ENCODE peak calls at places on chromosomes 1 and 21, in ten cellular contexts. W, S, P, B, U, O, H, N, A and M are unnamed samples.

GRCh38 chr21:36508948-36509347 is 29.0 kb upstream of the CLDN14 start:
- DNase-seq in W (no peak), P (no peak), H (no peak), O (no peak), N (no peak), A (no peak), B (no peak), U (no peak), S (no peak), M (no peak)

GRCh38 chr1:6342031-6342430 is 51.5 kb downstream of the ACOT7 start:
- DNase-seq in N (no peak), W (no peak), A (no peak), H (peak; percentile 41), P (no peak), U (no peak), O (no peak), B (no peak), S (no peak), M (no peak)

GRCh38 chr21:29372063-29372802 is 73.5 kb downstream of the BACH1 start:
- DNase-seq in W (no peak), B (peak; percentile 60), A (peak; percentile 92), O (peak; percentile 14), U (peak; percentile 60), H (peak; percentile 87), N (no peak), S (peak; percentile 30), P (peak; percentile 12), M (peak; percentile 18)

GRCh38 chr1:23478896-23479790 is 4.8 kb downstream of the ASAP3 start:
- DNase-seq in N (peak; percentile 80), W (no peak), O (no peak), P (no peak), U (no peak), S (no peak), H (no peak), B (peak; percentile 95), A (no peak), M (no peak)

GRCh38 chr1:25568834-25569598 is 25.6 kb downstream of the LDLRAP1 start:
- DNase-seq in S (no peak), O (no peak), N (no peak), U (no peak), A (peak; percentile 82), B (peak; percentile 69), P (no peak), H (peak; percentile 89), W (no peak), M (no peak)

GRCh38 chr1:111198836-111199235 is 1.6 kb downstream of the DENND2D start:
- DNase-seq in U (no peak), S (no peak), W (no peak), P (no peak), H (no peak), A (no peak), B (peak; percentile 30), N (no peak), O (no peak), M (no peak)

GRCh38 chr1:39164256-39164655 is 40.2 kb upstream of the MACF1 start:
- DNase-seq in B (no peak), S (no peak), H (no peak), N (no peak), O (no peak), P (no peak), A (no peak), U (no peak), W (no peak), M (no peak)

GRCh38 chr1:53771648-53772047 is 32.7 kb upstream of the GLIS1 start:
- DNase-seq in B (no peak), S (no peak), P (no peak), N (no peak), U (no peak), H (no peak), W (no peak), A (no peak), O (no peak), M (no peak)

GRCh38 chr1:40877681-40878080 is 15.5 kb upstream of the CITED4 start:
- DNase-seq in B (peak; percentile 66), W (no peak), A (no peak), N (peak; percentile 73), O (peak; percentile 18), H (peak; percentile 49), U (no peak), P (no peak), S (no peak), M (no peak)

GRCh38 chr1:178486100-178487069 is 10.4 kb downstream of the CLEC20A start:
- DNase-seq in S (no peak), W (no peak), O (no peak), B (peak; percentile 52), P (no peak), N (no peak), A (no peak), H (no peak), U (no peak), M (no peak)

GRCh38 chr1:229218612-229219025 is 52.3 kb upstream of the RAB4A start:
- DNase-seq in A (no peak), O (no peak), B (no peak), H (no peak), W (no peak), S (no peak), N (no peak), U (no peak), P (no peak), M (no peak)

GRCh38 chr1:115925511-115925910 is 50.8 kb upstream of the SLC22A15 start:
- DNase-seq in B (no peak), S (no peak), A (no peak), N (no peak), U (no peak), H (no peak), W (no peak), P (no peak), O (no peak), M (no peak)

GRCh38 chr1:7469255-7469938 is 301.7 kb upstream of the VAMP3 start:
- DNase-seq in B (no peak), O (no peak), N (no peak), U (no peak), A (no peak), S (no peak), P (no peak), W (no peak), H (no peak), M (no peak)

GRCh38 chr1:245541389-245541788 is 386.6 kb downstream of the KIF26B start:
- DNase-seq in W (no peak), N (no peak), H (no peak), O (no peak), P (no peak), A (no peak), B (no peak), U (no peak), S (no peak), M (no peak)

GRCh38 chr1:34994878-34995277 is 9.7 kb upstream of the TMEM35B start:
- DNase-seq in U (no peak), B (no peak), W (no peak), A (no peak), O (no peak), N (no peak), P (no peak), H (no peak), S (no peak), M (no peak)

GRCh38 chr1:204826970-204827369 is 43.7 kb upstream of the NFASC start:
- DNase-seq in S (no peak), A (peak; percentile 57), B (no peak), U (no peak), W (no peak), H (peak; percentile 90), N (no peak), O (no peak), P (peak; percentile 37), M (no peak)